ENCODE peak calls at places on chromosomes 16 and 17, in seven cellular contexts. Q is IMR-90, E is mesendoderm, R is H9, K is mesenchymal stem cell, T is neuronal stem cell, P is trophoblast cell. U is an unnamed sample.
A peak's percentile ranks its signal among the peaks of the same experiment; 100 is the strongest.

GRCh38 chr17:29084476-29085148 is 41.7 kb downstream of the PIPOX start:
- DNase-seq in T (no peak), E (no peak), K (peak; percentile 12), R (no peak), Q (peak; percentile 55), P (no peak), U (no peak)

GRCh38 chr17:68697850-68698313 is 96.7 kb upstream of the FAM20A start:
- DNase-seq in P (no peak), E (no peak), R (no peak), K (peak; percentile 87), Q (peak; percentile 68), T (no peak), U (no peak)

GRCh38 chr16:77387075-77387474 is 47.8 kb downstream of the ADAMTS18 start:
- DNase-seq in R (no peak), K (no peak), T (no peak), P (no peak), Q (no peak), E (no peak), U (no peak)

GRCh38 chr17:74245145-74245817 is 28.8 kb upstream of the DNAI2 start:
- DNase-seq in K (peak; percentile 3), R (peak; percentile 81), T (peak; percentile 87), E (peak; percentile 61), Q (no peak), P (no peak), U (peak; percentile 73)

GRCh38 chr16:4315185-4316102 is at the start of gene GLIS2:
- DNase-seq in E (peak; percentile 91), P (peak; percentile 66), T (peak; percentile 80), R (peak; percentile 88), K (peak; percentile 89), Q (peak; percentile 82), U (peak; percentile 73)

GRCh38 chr16:50444546-50444945 is 75.8 kb upstream of the BRD7 start:
- DNase-seq in K (peak; percentile 1), R (no peak), Q (no peak), P (peak; percentile 64), T (no peak), E (no peak), U (no peak)

GRCh38 chr17:60169921-60170817 is 20.4 kb downstream of the CA4 start:
- DNase-seq in E (no peak), R (no peak), Q (peak; percentile 41), P (no peak), K (peak; percentile 61), T (no peak), U (no peak)

GRCh38 chr16:60206511-60206910 is 1472.4 kb upstream of the GOT2 start:
- DNase-seq in P (no peak), E (peak; percentile 79), T (no peak), R (peak; percentile 36), Q (no peak), K (no peak), U (no peak)

GRCh38 chr16:4859900-4860255 is 12.6 kb downstream of the UBN1 start:
- DNase-seq in P (no peak), T (no peak), Q (peak; percentile 29), K (no peak), R (no peak), E (no peak), U (no peak)

DNA sequence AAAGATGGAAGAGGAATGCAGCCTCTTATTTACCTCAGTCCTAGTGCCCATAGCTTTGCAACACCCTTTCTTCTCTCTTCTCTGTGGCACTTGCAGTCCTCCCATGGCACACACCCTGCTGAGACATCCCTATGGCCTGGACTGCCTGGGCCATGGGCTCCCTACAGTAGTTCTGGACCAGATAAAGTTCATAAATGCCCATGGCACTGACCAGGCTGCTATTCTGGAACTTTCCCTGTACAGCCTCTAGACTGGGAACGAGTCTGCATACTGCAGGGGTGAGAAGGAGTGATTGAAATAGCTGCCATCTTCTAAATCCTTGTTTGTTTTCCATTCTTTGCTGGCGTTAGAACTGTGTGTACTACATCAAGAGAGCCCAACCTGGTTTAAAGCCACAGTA is 24.5 kb upstream of the ADAM11 start:
- DNase-seq in E (no peak), R (no peak), T (no peak), K (no peak), Q (no peak), P (no peak), U (no peak)
- H3K23ac ChIP-seq in E (no peak overlapping the region), R (no peak overlapping the region), T (no peak overlapping the region), K (no peak overlapping the region), Q (no peak overlapping the region), P (no peak overlapping the region), U (no peak overlapping the region)

GRCh38 chr16:54213322-54213721 is 73.3 kb downstream of the IRX3 start:
- DNase-seq in Q (no peak), E (no peak), R (no peak), T (no peak), K (no peak), P (no peak), U (no peak)
- H3K23ac ChIP-seq in Q (no peak overlapping the region), E (no peak overlapping the region), R (no peak overlapping the region), T (no peak overlapping the region), K (no peak overlapping the region), P (no peak overlapping the region), U (no peak overlapping the region)

GRCh38 chr17:45425984-45426413 is 6.7 kb downstream of the ARHGAP27 start:
- DNase-seq in E (no peak), P (no peak), K (no peak), Q (no peak), T (no peak), R (peak; percentile 48), U (no peak)
- H3K23ac ChIP-seq in E (peak overlapping the region; percentile 57), P (no peak overlapping the region), K (no peak overlapping the region), Q (no peak overlapping the region), T (no peak overlapping the region), R (no peak overlapping the region), U (no peak overlapping the region)

GRCh38 chr16:61818850-61819249 is 217.4 kb downstream of the CDH8 start:
- DNase-seq in R (no peak), T (no peak), K (no peak), E (no peak), Q (no peak), P (no peak), U (no peak)

GRCh38 chr16:61812251-61812650 is 224.0 kb downstream of the CDH8 start:
- DNase-seq in E (no peak), T (no peak), R (no peak), K (no peak), Q (no peak), P (no peak), U (no peak)

GRCh38 chr16:61814716-61815347 is 221.4 kb downstream of the CDH8 start:
- DNase-seq in K (no peak), P (no peak), R (no peak), Q (no peak), E (no peak), T (no peak), U (no peak)

DNA sequence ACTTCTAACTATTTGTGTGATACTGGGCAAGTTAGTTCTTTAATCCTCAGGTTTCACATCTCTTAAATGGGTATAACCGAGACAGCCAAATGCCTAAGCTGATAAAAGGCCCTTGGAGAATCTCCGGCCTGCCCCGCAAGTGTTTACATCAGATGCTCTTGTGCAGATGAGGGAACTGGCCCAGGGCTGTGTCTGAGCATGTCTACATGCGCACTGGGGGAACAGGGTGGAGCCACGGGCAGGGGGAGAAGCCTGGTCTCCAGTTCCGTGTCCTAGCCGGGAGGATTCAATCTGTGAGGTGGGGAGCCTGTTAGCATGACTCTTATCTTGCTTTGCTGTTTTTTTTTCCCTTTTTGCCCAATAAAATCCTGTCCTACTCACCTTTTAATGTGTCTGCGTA is 222.9 kb downstream of the CDH8 start:
- DNase-seq in E (no peak), R (peak; percentile 34), Q (no peak), K (no peak), T (no peak), P (no peak), U (no peak)
- H3K23ac ChIP-seq in E (no peak overlapping the region), R (no peak overlapping the region), Q (no peak overlapping the region), K (no peak overlapping the region), T (no peak overlapping the region), P (no peak overlapping the region), U (no peak overlapping the region)

DNA sequence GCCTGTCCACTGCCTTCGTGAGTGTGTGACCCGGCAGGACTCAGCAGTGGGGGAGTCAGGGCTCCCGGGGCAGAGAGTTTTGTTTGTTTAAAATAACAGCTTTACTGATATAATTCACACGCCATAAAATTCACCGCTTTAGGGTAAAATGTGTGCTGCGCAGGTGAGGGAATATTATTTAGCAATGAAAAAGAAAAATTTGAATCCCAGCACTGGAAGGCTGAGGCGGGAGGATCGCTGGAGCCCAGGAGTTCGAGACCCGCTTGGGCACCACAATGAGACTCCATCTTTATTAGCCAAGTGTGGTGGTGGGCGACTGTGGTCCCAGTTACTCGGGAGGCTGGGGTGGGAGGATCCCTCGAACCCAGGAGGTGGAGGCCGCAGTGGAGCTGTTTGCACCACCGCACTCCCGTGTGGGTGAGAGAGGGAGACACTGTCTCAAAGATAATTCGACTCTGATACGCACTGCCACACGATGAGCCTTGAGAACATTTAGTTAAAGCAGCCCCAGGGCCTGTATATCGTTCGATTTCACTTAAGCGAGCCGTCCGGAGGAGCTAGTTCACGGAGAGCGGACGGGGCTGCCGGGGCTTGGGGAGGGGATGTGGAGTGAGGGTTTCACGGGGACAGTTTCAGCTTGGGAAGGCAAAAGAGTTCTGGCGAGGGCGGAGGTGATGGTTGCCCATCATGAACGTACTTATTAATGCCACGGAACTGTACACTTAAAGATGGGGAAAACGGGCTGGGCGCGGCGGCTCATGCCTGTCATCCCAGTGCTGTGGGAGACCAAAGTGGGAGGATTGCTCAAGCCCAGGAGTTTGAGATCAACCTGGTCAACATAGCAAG is 10.2 kb downstream of the TELO2 start:
- DNase-seq in Q (no peak), K (no peak), E (no peak), T (no peak), P (no peak), R (no peak), U (no peak)
- H3K23ac ChIP-seq in Q (no peak overlapping the region), K (no peak overlapping the region), E (no peak overlapping the region), T (no peak overlapping the region), P (no peak overlapping the region), R (no peak overlapping the region), U (no peak overlapping the region)

GRCh38 chr16:89564476-89565255 is 4.2 kb downstream of the RPL13 start:
- DNase-seq in Q (no peak), E (no peak), K (no peak), P (no peak), T (no peak), R (peak; percentile 83), U (peak; percentile 80)
- H3K23ac ChIP-seq in Q (peak overlapping the region; percentile 25), E (no peak overlapping the region), K (no peak overlapping the region), P (no peak overlapping the region), T (peak overlapping the region; percentile 87), R (no peak overlapping the region), U (no peak overlapping the region)

GRCh38 chr17:33560871-33561270 is 267.8 kb upstream of the ASIC2 start:
- DNase-seq in P (no peak), Q (no peak), E (no peak), K (no peak), T (no peak), R (no peak), U (no peak)

GRCh38 chr17:33562792-33563191 is 269.7 kb upstream of the ASIC2 start:
- DNase-seq in E (peak; percentile 41), Q (no peak), K (no peak), P (no peak), R (peak; percentile 49), T (no peak), U (no peak)

GRCh38 chr17:33561935-33562334 is 268.8 kb upstream of the ASIC2 start:
- DNase-seq in E (no peak), K (no peak), P (no peak), Q (no peak), T (no peak), R (no peak), U (no peak)

GRCh38 chr17:33560165-33560564 is 267.1 kb upstream of the ASIC2 start:
- DNase-seq in T (no peak), Q (peak; percentile 24), K (peak; percentile 75), R (no peak), E (peak; percentile 12), P (no peak), U (no peak)

GRCh38 chr17:33564146-33564545 is 271.1 kb upstream of the ASIC2 start:
- DNase-seq in E (no peak), P (no peak), R (no peak), T (no peak), Q (no peak), K (no peak), U (no peak)
- H3K23ac ChIP-seq in E (no peak overlapping the region), P (no peak overlapping the region), R (no peak overlapping the region), T (no peak overlapping the region), Q (no peak overlapping the region), K (no peak overlapping the region), U (no peak overlapping the region)